ENCODE peak calls at places on chromosome 13, in nine cellular contexts. E is stimulated activated CD4-positive, alpha-beta T cell treated with anti-CD3 and anti-CD28 coated beads, Interleukin-15, amount 100 ng/mL, for 1 hour; O is nucleus accumbens; L is trophoblast cell; U is sigmoid colon; I is naive thymus-derived CD4-positive, alpha-beta T cell; X is AG09309; J is colonic mucosa; D is astrocyte of the hippocampus. Q is an unnamed sample.

GRCh38 chr13:76833465-76833864 is 52.7 kb downstream of the KCTD12 start:
- DNase-seq in E (no peak), O (no peak), L (no peak), U (no peak), I (no peak), X (no peak), J (no peak), D (no peak), Q (no peak)

GRCh38 chr13:30561506-30561905 is 56.2 kb upstream of the USPL1 start:
- DNase-seq in E (no peak), O (no peak), L (no peak), U (no peak), I (no peak), X (no peak), J (no peak), D (no peak), Q (no peak)

GRCh38 chr13:112441779-112442310 is 65.7 kb downstream of the SPACA7 start:
- DNase-seq in E (no peak), O (no peak), L (no peak), U (no peak), I (no peak), X (no peak), J (no peak), D (no peak), Q (no peak)

GRCh38 chr13:44423824-44424223 is 50.2 kb downstream of the SERP2 start:
- DNase-seq in E (no peak), O (no peak), L (no peak), U (no peak), I (no peak), X (no peak), J (no peak), D (no peak), Q (no peak)

GRCh38 chr13:110518571-110518970 is 43.0 kb downstream of the RAB20 start:
- DNase-seq in E (no peak), O (no peak), L (no peak), U (peak; percentile 72), I (no peak), X (no peak), J (peak; percentile 73), D (no peak), Q (no peak)

GRCh38 chr13:79901336-79901735 is 420.4 kb downstream of the NDFIP2 start:
- DNase-seq in E (no peak), O (peak; percentile 14), L (no peak), U (no peak), I (no peak), X (no peak), J (no peak), D (peak; percentile 11), Q (no peak)

GRCh38 chr13:96214804-96215445 is 125.0 kb downstream of the HS6ST3 start:
- DNase-seq in E (no peak), O (no peak), L (no peak), U (no peak), I (no peak), X (no peak), J (no peak), D (no peak), Q (no peak)

GRCh38 chr13:94917814-94918213 is 205.5 kb upstream of the SOX21 start:
- DNase-seq in E (no peak), O (no peak), L (no peak), U (no peak), I (no peak), X (no peak), J (no peak), D (peak; percentile 46), Q (no peak)

GRCh38 chr13:30466841-30467252 is 1.1 kb upstream of the HMGB1 start:
- DNase-seq in E (no peak), O (no peak), L (no peak), U (no peak), I (no peak), X (no peak), J (no peak), D (peak; percentile 31), Q (no peak)

GRCh38 chr13:21361706-21362105 is 97.4 kb downstream of the ZDHHC20 start:
- DNase-seq in E (no peak), O (no peak), L (no peak), U (no peak), I (no peak), X (no peak), J (no peak), D (no peak), Q (no peak)

GRCh38 chr13:96492758-96493157 is 402.9 kb downstream of the HS6ST3 start:
- DNase-seq in E (no peak), O (no peak), L (no peak), U (no peak), I (no peak), X (no peak), J (no peak), D (no peak), Q (no peak)

GRCh38 chr13:43684947-43685725 is 101.6 kb downstream of the ENOX1 start:
- DNase-seq in E (no peak), O (no peak), L (no peak), U (no peak), I (no peak), X (no peak), J (no peak), D (no peak), Q (no peak)

GRCh38 chr13:27125357-27126282 is 46.0 kb downstream of the USP12 start:
- DNase-seq in E (no peak), O (no peak), L (peak; percentile 63), U (no peak), I (no peak), X (no peak), J (no peak), D (no peak), Q (no peak)

GRCh38 chr13:80339578-80339840 is 1.4 kb downstream of the SPRY2 start:
- DNase-seq in E (no peak), O (no peak), L (no peak), U (no peak), I (no peak), X (no peak), J (peak; percentile 21), D (peak; percentile 59), Q (no peak)

GRCh38 chr13:32117696-32118095 is 86.1 kb downstream of the FRY start:
- DNase-seq in E (no peak), O (no peak), L (no peak), U (no peak), I (no peak), X (no peak), J (no peak), D (no peak), Q (no peak)

GRCh38 chr13:33172400-33172799 is 113.2 kb downstream of the STARD13 start:
- DNase-seq in E (no peak), O (no peak), L (no peak), U (no peak), I (no peak), X (no peak), J (no peak), D (peak; percentile 77), Q (peak; percentile 84)

GRCh38 chr13:44692173-44692713 is 116.1 kb upstream of the TSC22D1 start:
- DNase-seq in E (no peak), O (no peak), L (no peak), U (no peak), I (no peak), X (no peak), J (no peak), D (no peak), Q (no peak)

GRCh38 chr13:106376411-106377112 is 158.9 kb downstream of the EFNB2 start:
- DNase-seq in E (no peak), O (no peak), L (peak; percentile 43), U (peak; percentile 66), I (no peak), X (peak; percentile 76), J (no peak), D (peak; percentile 94), Q (peak; percentile 65)

GRCh38 chr13:43431279-43431678 is 355.5 kb downstream of the ENOX1 start:
- DNase-seq in E (no peak), O (no peak), L (peak; percentile 59), U (no peak), I (no peak), X (no peak), J (no peak), D (no peak), Q (no peak)

GRCh38 chr13:82011355-82011754 is 1670.4 kb upstream of the SPRY2 start:
- DNase-seq in E (no peak), O (no peak), L (no peak), U (no peak), I (no peak), X (no peak), J (no peak), D (no peak), Q (no peak)

GRCh38 chr13:51811920-51812328 is 8.0 kb upstream of the DHRS12 start:
- DNase-seq in E (no peak), O (no peak), L (no peak), U (no peak), I (no peak), X (no peak), J (no peak), D (no peak), Q (no peak)

GRCh38 chr13:18952225-18953016 is 229.2 kb downstream of the TUBA3C start:
- DNase-seq in E (no peak), O (no peak), L (no peak), U (no peak), I (no peak), X (no peak), J (no peak), D (no peak), Q (no peak)

GRCh38 chr13:105721056-105721455 is 814.4 kb downstream of the EFNB2 start:
- DNase-seq in E (no peak), O (no peak), L (no peak), U (no peak), I (no peak), X (no peak), J (no peak), D (peak; percentile 82), Q (no peak)

GRCh38 chr13:26222523-26223046 is 471 bp upstream of the RNF6 start:
- DNase-seq in E (no peak), O (no peak), L (no peak), U (no peak), I (no peak), X (no peak), J (no peak), D (no peak), Q (no peak)

Q was measured in fibroblast of the conjunctiva.